ENCODE peak calls at places on chromosomes 5 and 9, in eight cellular contexts. One of them, this sample, is unnamed.

GRCh38 chr9:76521244-76521673 is 62.3 kb downstream of the GCNT1 start:
- DNase-seq in activated effector memory CD4-positive, alpha-beta T cell treated with anti-CD3 and anti-CD28 coated beads, Interleukin-2, amount 50 U/mL, for 16 hours: no peak
- DNase-seq in AG08395: no peak
- DNase-seq in pons: no peak
- DNase-seq in HL-60: no peak
- DNase-seq in AG09319: no peak
- DNase-seq in smooth muscle cell of the brain vasculature: no peak
- DNase-seq in aorta: no peak
- DNase-seq in this sample: no peak

GRCh38 chr5:152990217-152990616 is 500.3 kb upstream of the GRIA1 start:
- DNase-seq in AG08395: no peak
- DNase-seq in activated effector memory CD4-positive, alpha-beta T cell treated with anti-CD3 and anti-CD28 coated beads, Interleukin-2, amount 50 U/mL, for 16 hours: no peak
- DNase-seq in aorta: no peak
- DNase-seq in pons: no peak
- DNase-seq in AG09319: no peak
- DNase-seq in HL-60: no peak
- DNase-seq in smooth muscle cell of the brain vasculature: no peak
- DNase-seq in this sample: no peak

GRCh38 chr5:123350744-123351143 is 72.5 kb downstream of the CEP120 start:
- DNase-seq in aorta: no peak
- DNase-seq in HL-60: no peak
- DNase-seq in smooth muscle cell of the brain vasculature: no peak
- DNase-seq in activated effector memory CD4-positive, alpha-beta T cell treated with anti-CD3 and anti-CD28 coated beads, Interleukin-2, amount 50 U/mL, for 16 hours: no peak
- DNase-seq in pons: no peak
- DNase-seq in AG09319: no peak
- DNase-seq in AG08395: no peak
- DNase-seq in this sample: no peak

GRCh38 chr5:71697967-71698366 is 21.1 kb upstream of the CARTPT start:
- DNase-seq in AG08395: no peak
- DNase-seq in AG09319: no peak
- DNase-seq in smooth muscle cell of the brain vasculature: no peak
- DNase-seq in aorta: no peak
- DNase-seq in pons: no peak
- DNase-seq in HL-60: no peak
- DNase-seq in activated effector memory CD4-positive, alpha-beta T cell treated with anti-CD3 and anti-CD28 coated beads, Interleukin-2, amount 50 U/mL, for 16 hours: no peak
- DNase-seq in this sample: no peak

GRCh38 chr5:143435207-143435657 is 31.7 kb upstream of the NR3C1 start:
- DNase-seq in AG08395: no peak
- DNase-seq in HL-60: peak
- DNase-seq in activated effector memory CD4-positive, alpha-beta T cell treated with anti-CD3 and anti-CD28 coated beads, Interleukin-2, amount 50 U/mL, for 16 hours: no peak
- DNase-seq in smooth muscle cell of the brain vasculature: no peak
- DNase-seq in pons: peak
- DNase-seq in AG09319: no peak
- DNase-seq in aorta: no peak
- DNase-seq in this sample: no peak

GRCh38 chr9:117763314-117763713 is 59.1 kb downstream of the TLR4 start:
- DNase-seq in pons: no peak
- DNase-seq in aorta: no peak
- DNase-seq in activated effector memory CD4-positive, alpha-beta T cell treated with anti-CD3 and anti-CD28 coated beads, Interleukin-2, amount 50 U/mL, for 16 hours: no peak
- DNase-seq in smooth muscle cell of the brain vasculature: no peak
- DNase-seq in AG08395: peak
- DNase-seq in AG09319: no peak
- DNase-seq in HL-60: no peak
- DNase-seq in this sample: peak

GRCh38 chr9:129694265-129694664 is 28.8 kb downstream of the PRRX2 start:
- DNase-seq in smooth muscle cell of the brain vasculature: no peak
- DNase-seq in aorta: peak
- DNase-seq in pons: no peak
- DNase-seq in AG08395: no peak
- DNase-seq in activated effector memory CD4-positive, alpha-beta T cell treated with anti-CD3 and anti-CD28 coated beads, Interleukin-2, amount 50 U/mL, for 16 hours: no peak
- DNase-seq in AG09319: no peak
- DNase-seq in HL-60: no peak
- DNase-seq in this sample: no peak

GRCh38 chr5:13629218-13629617 is 315.3 kb downstream of the DNAH5 start:
- DNase-seq in activated effector memory CD4-positive, alpha-beta T cell treated with anti-CD3 and anti-CD28 coated beads, Interleukin-2, amount 50 U/mL, for 16 hours: no peak
- DNase-seq in pons: no peak
- DNase-seq in smooth muscle cell of the brain vasculature: no peak
- DNase-seq in AG09319: no peak
- DNase-seq in AG08395: no peak
- DNase-seq in aorta: no peak
- DNase-seq in HL-60: no peak
- DNase-seq in this sample: no peak

GRCh38 chr5:41212935-41213334 is 397 bp downstream of the C6 start:
- DNase-seq in smooth muscle cell of the brain vasculature: no peak
- DNase-seq in AG08395: no peak
- DNase-seq in activated effector memory CD4-positive, alpha-beta T cell treated with anti-CD3 and anti-CD28 coated beads, Interleukin-2, amount 50 U/mL, for 16 hours: no peak
- DNase-seq in AG09319: no peak
- DNase-seq in HL-60: no peak
- DNase-seq in aorta: no peak
- DNase-seq in pons: no peak
- DNase-seq in this sample: no peak

GRCh38 chr5:51381801-51382507 is 1.3 kb upstream of the ISL1 start:
- DNase-seq in smooth muscle cell of the brain vasculature: no peak
- DNase-seq in pons: no peak
- DNase-seq in aorta: no peak
- DNase-seq in AG08395: no peak
- DNase-seq in activated effector memory CD4-positive, alpha-beta T cell treated with anti-CD3 and anti-CD28 coated beads, Interleukin-2, amount 50 U/mL, for 16 hours: no peak
- DNase-seq in AG09319: no peak
- DNase-seq in HL-60: no peak
- DNase-seq in this sample: no peak

GRCh38 chr9:111961011-111961410 is 64.4 kb downstream of the UGCG start:
- DNase-seq in activated effector memory CD4-positive, alpha-beta T cell treated with anti-CD3 and anti-CD28 coated beads, Interleukin-2, amount 50 U/mL, for 16 hours: no peak
- DNase-seq in pons: no peak
- DNase-seq in HL-60: no peak
- DNase-seq in smooth muscle cell of the brain vasculature: no peak
- DNase-seq in aorta: no peak
- DNase-seq in AG08395: no peak
- DNase-seq in AG09319: no peak
- DNase-seq in this sample: no peak

GRCh38 chr9:97632992-97633858 is at the start of the genes NCBP1 and TSTD2:
- DNase-seq in AG08395: peak
- DNase-seq in aorta: peak
- DNase-seq in activated effector memory CD4-positive, alpha-beta T cell treated with anti-CD3 and anti-CD28 coated beads, Interleukin-2, amount 50 U/mL, for 16 hours: peak
- DNase-seq in HL-60: peak
- DNase-seq in AG09319: peak
- DNase-seq in smooth muscle cell of the brain vasculature: peak
- DNase-seq in pons: peak
- DNase-seq in this sample: peak

GRCh38 chr5:170252109-170252508 is 19.3 kb downstream of the C5orf58 start:
- DNase-seq in AG09319: no peak
- DNase-seq in AG08395: no peak
- DNase-seq in activated effector memory CD4-positive, alpha-beta T cell treated with anti-CD3 and anti-CD28 coated beads, Interleukin-2, amount 50 U/mL, for 16 hours: no peak
- DNase-seq in aorta: no peak
- DNase-seq in pons: no peak
- DNase-seq in smooth muscle cell of the brain vasculature: no peak
- DNase-seq in HL-60: no peak
- DNase-seq in this sample: no peak

GRCh38 chr5:6704361-6704851 is 8.8 kb upstream of the TENT4A start:
- DNase-seq in AG08395: peak
- DNase-seq in aorta: peak
- DNase-seq in AG09319: peak
- DNase-seq in pons: no peak
- DNase-seq in HL-60: no peak
- DNase-seq in activated effector memory CD4-positive, alpha-beta T cell treated with anti-CD3 and anti-CD28 coated beads, Interleukin-2, amount 50 U/mL, for 16 hours: no peak
- DNase-seq in smooth muscle cell of the brain vasculature: no peak
- DNase-seq in this sample: peak

GRCh38 chr5:74433255-74434123 is 207.0 kb downstream of the ENC1 start:
- DNase-seq in AG09319: no peak
- DNase-seq in aorta: no peak
- DNase-seq in smooth muscle cell of the brain vasculature: no peak
- DNase-seq in pons: peak
- DNase-seq in AG08395: peak
- DNase-seq in HL-60: peak
- DNase-seq in activated effector memory CD4-positive, alpha-beta T cell treated with anti-CD3 and anti-CD28 coated beads, Interleukin-2, amount 50 U/mL, for 16 hours: no peak
- DNase-seq in this sample: peak

GRCh38 chr9:6551126-6551525 is 94.4 kb downstream of the GLDC start:
- DNase-seq in pons: no peak
- DNase-seq in activated effector memory CD4-positive, alpha-beta T cell treated with anti-CD3 and anti-CD28 coated beads, Interleukin-2, amount 50 U/mL, for 16 hours: no peak
- DNase-seq in AG09319: no peak
- DNase-seq in aorta: no peak
- DNase-seq in HL-60: no peak
- DNase-seq in AG08395: no peak
- DNase-seq in smooth muscle cell of the brain vasculature: no peak
- DNase-seq in this sample: no peak

GRCh38 chr5:133869675-133869978 is 98.8 kb downstream of the C5orf15 start:
- DNase-seq in pons: peak
- DNase-seq in activated effector memory CD4-positive, alpha-beta T cell treated with anti-CD3 and anti-CD28 coated beads, Interleukin-2, amount 50 U/mL, for 16 hours: no peak
- DNase-seq in AG08395: no peak
- DNase-seq in aorta: peak
- DNase-seq in smooth muscle cell of the brain vasculature: no peak
- DNase-seq in HL-60: no peak
- DNase-seq in AG09319: no peak
- DNase-seq in this sample: no peak

GRCh38 chr9:81082251-81082650 is 607.1 kb downstream of the TLE1 start:
- DNase-seq in pons: no peak
- DNase-seq in AG08395: peak
- DNase-seq in smooth muscle cell of the brain vasculature: no peak
- DNase-seq in aorta: no peak
- DNase-seq in AG09319: no peak
- DNase-seq in activated effector memory CD4-positive, alpha-beta T cell treated with anti-CD3 and anti-CD28 coated beads, Interleukin-2, amount 50 U/mL, for 16 hours: no peak
- DNase-seq in HL-60: no peak
- DNase-seq in this sample: no peak

GRCh38 chr5:157827429-157827828 is 31.5 kb downstream of the CLINT1 start:
- DNase-seq in activated effector memory CD4-positive, alpha-beta T cell treated with anti-CD3 and anti-CD28 coated beads, Interleukin-2, amount 50 U/mL, for 16 hours: no peak
- DNase-seq in smooth muscle cell of the brain vasculature: no peak
- DNase-seq in AG09319: peak
- DNase-seq in pons: no peak
- DNase-seq in HL-60: no peak
- DNase-seq in aorta: no peak
- DNase-seq in AG08395: no peak
- DNase-seq in this sample: peak

GRCh38 chr9:137168907-137169763 is 716 bp downstream of the LRRC26 start:
- DNase-seq in AG09319: no peak
- DNase-seq in HL-60: peak
- DNase-seq in smooth muscle cell of the brain vasculature: no peak
- DNase-seq in aorta: no peak
- DNase-seq in AG08395: peak
- DNase-seq in pons: no peak
- DNase-seq in activated effector memory CD4-positive, alpha-beta T cell treated with anti-CD3 and anti-CD28 coated beads, Interleukin-2, amount 50 U/mL, for 16 hours: no peak
- DNase-seq in this sample: peak

GRCh38 chr9:14347408-14348224 is 33.7 kb upstream of the NFIB start:
- DNase-seq in smooth muscle cell of the brain vasculature: no peak
- DNase-seq in aorta: peak
- DNase-seq in HL-60: no peak
- DNase-seq in pons: peak
- DNase-seq in AG09319: no peak
- DNase-seq in activated effector memory CD4-positive, alpha-beta T cell treated with anti-CD3 and anti-CD28 coated beads, Interleukin-2, amount 50 U/mL, for 16 hours: no peak
- DNase-seq in AG08395: no peak
- DNase-seq in this sample: peak

GRCh38 chr9:84206801-84207200 is 133.8 kb downstream of the SLC28A3 start:
- DNase-seq in AG08395: peak
- DNase-seq in AG09319: no peak
- DNase-seq in activated effector memory CD4-positive, alpha-beta T cell treated with anti-CD3 and anti-CD28 coated beads, Interleukin-2, amount 50 U/mL, for 16 hours: no peak
- DNase-seq in HL-60: no peak
- DNase-seq in pons: no peak
- DNase-seq in aorta: no peak
- DNase-seq in smooth muscle cell of the brain vasculature: no peak
- DNase-seq in this sample: peak

GRCh38 chr9:133122935-133123611 is 2.0 kb upstream of the RALGDS start:
- DNase-seq in AG08395: no peak
- DNase-seq in activated effector memory CD4-positive, alpha-beta T cell treated with anti-CD3 and anti-CD28 coated beads, Interleukin-2, amount 50 U/mL, for 16 hours: no peak
- DNase-seq in aorta: no peak
- DNase-seq in pons: no peak
- DNase-seq in AG09319: no peak
- DNase-seq in HL-60: peak
- DNase-seq in smooth muscle cell of the brain vasculature: no peak
- DNase-seq in this sample: no peak

GRCh38 chr5:142938201-142938600 is 168.0 kb downstream of the ARHGAP26 start:
- DNase-seq in HL-60: no peak
- DNase-seq in aorta: no peak
- DNase-seq in smooth muscle cell of the brain vasculature: no peak
- DNase-seq in pons: peak
- DNase-seq in AG09319: no peak
- DNase-seq in AG08395: no peak
- DNase-seq in activated effector memory CD4-positive, alpha-beta T cell treated with anti-CD3 and anti-CD28 coated beads, Interleukin-2, amount 50 U/mL, for 16 hours: no peak
- DNase-seq in this sample: no peak

GRCh38 chr5:104179057-104179456 is 616.5 kb upstream of the NUDT12 start:
- DNase-seq in AG08395: peak
- DNase-seq in activated effector memory CD4-positive, alpha-beta T cell treated with anti-CD3 and anti-CD28 coated beads, Interleukin-2, amount 50 U/mL, for 16 hours: no peak
- DNase-seq in HL-60: peak
- DNase-seq in AG09319: no peak
- DNase-seq in pons: peak
- DNase-seq in aorta: no peak
- DNase-seq in smooth muscle cell of the brain vasculature: peak
- DNase-seq in this sample: peak